ENCODE peak calls at places on chromosome 10, in four cellular contexts. N is breast epithelium, J is RWPE1, G is ovary. O is an unnamed sample.

GRCh38 chr10:435397-435796 is 254.1 kb downstream of the DIP2C start:
- DNase-seq in N (no peak), J (no peak), G (no peak), O (no peak)

GRCh38 chr10:95513941-95514392 is 47.2 kb downstream of the SORBS1 start:
- DNase-seq in N (no peak), J (peak; percentile 79), G (no peak), O (peak; percentile 17)

GRCh38 chr10:110397856-110398255 is 93.1 kb upstream of the SMNDC1 start:
- DNase-seq in J (no peak), G (no peak), N (no peak), O (no peak)

GRCh38 chr10:69237528-69238159 is 17.5 kb downstream of the HKDC1 start:
- DNase-seq in N (peak; percentile 89), J (peak; percentile 87), G (peak; percentile 75), O (peak; percentile 35)

GRCh38 chr10:82037076-82037475 is 162.1 kb downstream of the NRG3 start:
- DNase-seq in G (no peak), N (peak; percentile 74), J (no peak), O (peak; percentile 60)

GRCh38 chr10:14601872-14602725 is 172.6 kb downstream of the FAM107B start:
- DNase-seq in N (no peak), G (no peak), J (peak; percentile 62), O (peak; percentile 22)

GRCh38 chr10:119726291-119727261 is 726 bp downstream of the INPP5F start:
- DNase-seq in G (no peak), N (no peak), J (no peak), O (peak; percentile 70)

GRCh38 chr10:116947838-116948529 is 57.0 kb downstream of the SHTN1 start:
- DNase-seq in N (no peak), J (peak; percentile 77), G (no peak), O (no peak)

GRCh38 chr10:33041783-33042437 is 83.9 kb upstream of the ITGB1 start:
- DNase-seq in N (no peak), G (no peak), J (no peak), O (no peak)

GRCh38 chr10:128896183-128896805 is 570.7 kb upstream of the MGMT start:
- DNase-seq in G (no peak), N (no peak), J (no peak), O (no peak)

GRCh38 chr10:54441286-54441685 is 359.7 kb downstream of the PCDH15 start:
- DNase-seq in G (no peak), N (no peak), J (no peak), O (no peak)

GRCh38 chr10:59666310-59666709 is 43.3 kb downstream of the SLC16A9 start:
- DNase-seq in G (no peak), J (no peak), N (no peak), O (no peak)

GRCh38 chr10:92657024-92657423 is 32.7 kb upstream of the HHEX start:
- DNase-seq in J (no peak), G (no peak), N (no peak), O (no peak)

GRCh38 chr10:76577455-76577854 is 1060.2 kb downstream of the KCNMA1 start:
- DNase-seq in N (no peak), J (no peak), G (no peak), O (no peak)

GRCh38 chr10:4067552-4068254 is 282.7 kb upstream of the KLF6 start:
- DNase-seq in J (no peak), G (no peak), N (no peak), O (no peak)

GRCh38 chr10:93074597-93075368 is 1.1 kb downstream of the CYP26A1 start:
- DNase-seq in N (no peak), G (no peak), J (no peak), O (no peak)

GRCh38 chr10:69906425-69906824 is 104.7 kb downstream of the COL13A1 start:
- DNase-seq in N (no peak), G (no peak), J (no peak), O (no peak)

GRCh38 chr10:105758209-105758998 is 1117.3 kb downstream of the SORCS3 start:
- DNase-seq in G (no peak), J (no peak), N (no peak), O (no peak)

GRCh38 chr10:80154978-80155695 is 22.6 kb downstream of the PLAC9 start:
- DNase-seq in N (no peak), J (peak; percentile 81), G (no peak), O (no peak)

GRCh38 chr10:3548702-3549101 is 236.3 kb downstream of the KLF6 start:
- DNase-seq in N (no peak), J (no peak), G (no peak), O (no peak)

GRCh38 chr10:97928897-97929296 is 79.3 kb downstream of the GOLGA7B start:
- DNase-seq in G (no peak), N (no peak), J (no peak), O (no peak)

GRCh38 chr10:46552526-46553237 is 3.8 kb downstream of the GPRIN2 start:
- DNase-seq in G (peak; percentile 6), N (no peak), J (no peak), O (no peak)

GRCh38 chr10:7932301-7933036 is 114.2 kb downstream of the TAF3 start:
- DNase-seq in J (no peak), N (no peak), G (no peak), O (no peak)

GRCh38 chr10:107577226-107577625 is 412.7 kb upstream of the SORCS1 start:
- DNase-seq in N (no peak), G (no peak), J (no peak), O (no peak)

GRCh38 chr10:15211464-15211979 is 43.0 kb upstream of the NMT2 start:
- DNase-seq in G (no peak), N (no peak), J (peak; percentile 17), O (no peak)

GRCh38 chr10:129203819-129204218 is 263.2 kb upstream of the MGMT start:
- DNase-seq in N (no peak), G (no peak), J (no peak), O (no peak)

GRCh38 chr10:46235705-46236536 is 50.9 kb upstream of the ANTXRL start:
- DNase-seq in J (no peak), G (no peak), N (no peak), O (no peak)

GRCh38 chr10:129344506-129344905 is 122.5 kb upstream of the MGMT start:
- DNase-seq in J (no peak), N (no peak), G (no peak), O (no peak)

DNA sequence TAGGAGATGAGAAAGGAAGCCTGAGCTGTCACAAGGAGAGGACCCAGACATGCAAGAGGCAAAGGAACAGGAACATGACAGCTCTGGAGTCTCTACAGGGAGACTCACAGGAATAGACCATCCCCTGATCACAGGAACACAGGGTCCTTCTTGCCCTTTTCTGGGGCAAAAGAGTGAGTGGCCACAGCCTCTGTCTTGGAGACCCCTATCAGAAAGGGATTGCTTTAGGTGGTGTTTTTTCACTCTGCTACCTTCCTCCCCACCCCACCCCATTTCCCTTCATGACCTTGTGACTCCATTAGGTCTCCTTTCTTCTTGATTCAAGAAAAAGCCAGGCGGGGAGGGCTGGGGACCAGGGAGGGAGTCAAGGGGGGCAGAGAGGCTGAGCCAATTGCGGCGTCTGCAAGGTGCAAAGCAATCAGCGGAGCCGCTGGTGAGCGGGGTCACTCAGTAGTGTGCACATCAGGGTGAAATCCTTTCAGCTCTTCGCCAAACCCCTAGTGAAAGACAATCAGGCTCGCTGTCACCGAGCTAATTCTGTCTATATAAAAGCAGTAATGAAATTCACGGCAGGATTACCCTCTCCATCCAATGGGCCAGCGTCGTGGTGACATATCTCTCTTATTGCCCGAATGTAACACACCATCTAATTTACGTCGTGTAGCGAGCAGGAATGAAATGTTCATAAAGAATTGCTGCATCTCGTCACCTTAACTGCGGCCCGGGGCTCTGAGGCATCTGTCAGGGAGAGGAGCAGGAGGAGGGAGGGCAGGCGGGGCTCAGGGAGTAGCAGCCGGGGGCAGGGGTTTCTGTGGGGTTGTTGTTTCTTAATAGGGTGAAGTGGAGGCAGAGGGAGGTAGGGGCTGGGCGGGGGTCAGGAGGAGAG is 31.5 kb upstream of the BTRC start:
- DNase-seq in G (no peak), J (no peak), N (no peak), O (no peak)
- H3K27ac ChIP-seq in G (no peak overlapping the region), J (no peak overlapping the region), N (no peak overlapping the region), O (no peak overlapping the region)

GRCh38 chr10:43823237-43823605 is 174.5 kb upstream of the ZNF32 start:
- DNase-seq in J (no peak), N (no peak), G (no peak), O (no peak)

GRCh38 chr10:43819464-43820225 is 171.0 kb upstream of the ZNF32 start:
- DNase-seq in N (no peak), J (no peak), G (no peak), O (no peak)

GRCh38 chr10:43822509-43823236 is 174.0 kb upstream of the ZNF32 start:
- DNase-seq in J (no peak), N (no peak), G (no peak), O (no peak)

GRCh38 chr10:43820663-43821062 is 172.0 kb upstream of the ZNF32 start:
- DNase-seq in G (no peak), J (no peak), N (no peak), O (no peak)

DNA sequence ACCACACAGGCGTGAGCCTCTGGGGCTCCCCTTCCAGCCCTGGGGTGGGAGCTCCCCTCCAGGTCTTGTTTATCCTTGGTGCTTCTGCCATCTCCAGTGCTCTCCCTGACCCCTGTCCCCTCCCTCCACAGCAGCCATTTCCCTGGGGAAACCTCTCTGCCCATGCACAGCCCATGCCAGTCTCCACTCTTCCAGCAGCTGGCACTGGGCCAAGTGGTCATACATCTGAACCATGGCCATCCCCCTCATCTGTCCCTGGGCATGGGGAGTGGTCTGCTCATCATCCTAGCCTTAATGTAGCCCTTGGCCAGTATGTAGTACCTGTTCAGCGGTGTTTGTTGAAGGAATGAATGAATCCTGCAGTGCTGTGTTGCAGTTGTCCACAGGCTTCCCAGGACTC is 172.4 kb upstream of the ZNF32 start:
- DNase-seq in G (no peak), N (no peak), J (no peak), O (no peak)
- H3K27ac ChIP-seq in G (no peak overlapping the region), N (no peak overlapping the region), J (no peak overlapping the region), O (no peak overlapping the region)

DNA sequence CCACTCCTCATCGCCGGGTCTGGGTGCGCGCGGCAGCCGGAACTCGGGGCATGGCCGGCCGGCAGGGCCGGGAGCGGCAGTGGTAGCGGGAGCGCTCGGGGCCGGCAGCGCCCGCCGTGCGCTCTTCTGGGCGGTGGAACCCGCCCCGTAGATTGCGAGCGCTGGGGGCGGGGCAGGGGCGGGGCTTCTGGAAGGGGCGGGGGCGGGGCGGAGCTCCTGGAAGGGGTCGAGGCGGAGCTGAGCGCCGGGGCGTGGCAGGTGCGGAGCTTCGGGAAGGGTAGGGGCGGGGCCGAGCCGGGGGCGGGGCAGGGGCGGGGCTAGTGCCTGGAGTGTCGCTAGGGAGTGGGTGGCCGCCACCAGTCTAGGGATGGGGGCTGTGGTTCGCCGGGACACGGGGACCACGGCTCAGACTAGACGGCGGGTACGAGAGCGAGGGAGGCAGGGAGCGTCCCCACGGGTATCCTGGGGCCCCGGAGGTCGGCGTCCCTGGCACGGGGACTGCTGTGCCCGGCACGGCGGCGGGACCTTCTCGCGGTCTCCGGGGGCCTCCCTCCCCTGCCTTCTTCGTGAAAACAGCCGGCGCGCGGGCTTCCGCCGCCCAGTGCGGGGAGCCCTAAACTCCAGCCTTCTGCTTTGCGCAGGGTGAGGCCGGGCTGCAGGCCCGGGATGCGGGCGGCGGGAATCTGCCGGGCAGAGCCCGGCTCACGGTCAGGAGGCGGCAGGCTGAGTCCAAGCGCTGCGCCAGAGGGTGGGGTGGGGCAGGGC is at the start of gene STK32C:
- DNase-seq in J (peak; percentile 98), G (peak; percentile 90), N (peak; percentile 86), O (peak; percentile 89)
- H3K27ac ChIP-seq in J (peak within 1 kb of the TSS; percentile 78), G (peak within 1 kb of the TSS; percentile 64), N (peak within 1 kb of the TSS; percentile 46), O (peak within 1 kb of the TSS; percentile 45)

DNA sequence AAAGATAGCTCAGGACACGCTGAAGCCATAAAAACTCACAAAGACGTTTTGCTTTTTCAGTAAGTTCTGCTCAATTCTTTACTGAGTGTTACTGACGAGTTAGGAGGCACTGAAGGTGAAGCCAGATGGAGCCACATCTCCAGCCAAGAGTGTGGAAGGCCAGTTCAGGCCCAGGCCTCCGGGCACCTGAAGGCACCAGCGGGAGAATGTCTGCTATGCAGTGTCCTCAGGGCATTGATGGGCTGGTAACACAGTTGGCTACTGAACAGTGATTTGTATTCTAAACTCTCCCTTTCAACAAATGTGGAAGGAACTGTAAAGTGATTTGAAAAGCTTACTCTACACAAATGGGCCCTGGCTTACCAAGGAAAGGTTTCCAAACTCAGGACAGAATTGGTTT is 64.8 kb upstream of the SVIL start:
- DNase-seq in G (no peak), J (no peak), N (no peak), O (no peak)
- H3K27ac ChIP-seq in G (no peak overlapping the region), J (no peak overlapping the region), N (no peak overlapping the region), O (no peak overlapping the region)